ENCODE peak calls at places on chromosome 2, in seven cellular contexts. One of them, this sample, is unnamed.

GRCh38 chr2:24404582-24404981 is 44.2 kb upstream of the ITSN2 start:
- DNase-seq in Right ventricle myocardium superior: no peak
- DNase-seq in psoas muscle: peak
- DNase-seq in left ventricle myocardium superior: no peak
- DNase-seq in HFF-Myc: no peak
- DNase-seq in Calu3: peak
- DNase-seq in AG08396: peak
- DNase-seq in this sample: no peak

GRCh38 chr2:203787954-203788353 is 79.6 kb upstream of the CTLA4 start:
- DNase-seq in AG08396: no peak
- DNase-seq in Right ventricle myocardium superior: no peak
- DNase-seq in Calu3: no peak
- DNase-seq in left ventricle myocardium superior: no peak
- DNase-seq in psoas muscle: no peak
- DNase-seq in HFF-Myc: no peak
- DNase-seq in this sample: no peak

GRCh38 chr2:161238264-161238558 is 70.0 kb upstream of the PSMD14 start:
- DNase-seq in AG08396: no peak
- DNase-seq in left ventricle myocardium superior: no peak
- DNase-seq in Calu3: no peak
- DNase-seq in HFF-Myc: no peak
- DNase-seq in Right ventricle myocardium superior: no peak
- DNase-seq in psoas muscle: no peak
- DNase-seq in this sample: no peak

GRCh38 chr2:96604104-96604503 is 34.0 kb downstream of the KANSL3 start:
- DNase-seq in AG08396: no peak
- DNase-seq in HFF-Myc: no peak
- DNase-seq in psoas muscle: no peak
- DNase-seq in Calu3: peak
- DNase-seq in Right ventricle myocardium superior: no peak
- DNase-seq in left ventricle myocardium superior: no peak
- DNase-seq in this sample: no peak

GRCh38 chr2:218259099-218259921 is 1.5 kb upstream of the GPBAR1 start:
- DNase-seq in HFF-Myc: no peak
- DNase-seq in AG08396: peak
- DNase-seq in Right ventricle myocardium superior: peak
- DNase-seq in left ventricle myocardium superior: peak
- DNase-seq in psoas muscle: peak
- DNase-seq in Calu3: no peak
- DNase-seq in this sample: peak

GRCh38 chr2:939936-940620 is 10.6 kb upstream of the SNTG2 start:
- DNase-seq in psoas muscle: no peak
- DNase-seq in HFF-Myc: no peak
- DNase-seq in AG08396: no peak
- DNase-seq in left ventricle myocardium superior: no peak
- DNase-seq in Calu3: no peak
- DNase-seq in Right ventricle myocardium superior: no peak
- DNase-seq in this sample: no peak

GRCh38 chr2:216109962-216110614 is 940 bp downstream of the XRCC5 start:
- DNase-seq in left ventricle myocardium superior: no peak
- DNase-seq in Calu3: no peak
- DNase-seq in psoas muscle: no peak
- DNase-seq in HFF-Myc: no peak
- DNase-seq in Right ventricle myocardium superior: no peak
- DNase-seq in AG08396: peak
- DNase-seq in this sample: no peak

GRCh38 chr2:109715302-109715937 is 78.7 kb upstream of the RGPD5 start:
- DNase-seq in Calu3: peak
- DNase-seq in left ventricle myocardium superior: no peak
- DNase-seq in Right ventricle myocardium superior: peak
- DNase-seq in HFF-Myc: no peak
- DNase-seq in psoas muscle: no peak
- DNase-seq in AG08396: no peak
- DNase-seq in this sample: no peak

GRCh38 chr2:66270247-66270646 is 164.7 kb upstream of the MEIS1 start:
- DNase-seq in AG08396: no peak
- DNase-seq in HFF-Myc: no peak
- DNase-seq in psoas muscle: no peak
- DNase-seq in Calu3: no peak
- DNase-seq in left ventricle myocardium superior: no peak
- DNase-seq in Right ventricle myocardium superior: no peak
- DNase-seq in this sample: no peak

GRCh38 chr2:141557329-141558098 is 573.3 kb downstream of the LRP1B start:
- DNase-seq in Calu3: peak
- DNase-seq in left ventricle myocardium superior: no peak
- DNase-seq in HFF-Myc: peak
- DNase-seq in Right ventricle myocardium superior: no peak
- DNase-seq in AG08396: no peak
- DNase-seq in psoas muscle: no peak
- DNase-seq in this sample: no peak

GRCh38 chr2:177711472-177712276 is 319.1 kb downstream of the AGPS start:
- DNase-seq in Calu3: no peak
- DNase-seq in Right ventricle myocardium superior: no peak
- DNase-seq in psoas muscle: no peak
- DNase-seq in AG08396: no peak
- DNase-seq in left ventricle myocardium superior: no peak
- DNase-seq in HFF-Myc: no peak
- DNase-seq in this sample: no peak

GRCh38 chr2:65326276-65326675 is 98.6 kb downstream of the ACTR2 start:
- DNase-seq in left ventricle myocardium superior: no peak
- DNase-seq in Calu3: no peak
- DNase-seq in psoas muscle: no peak
- DNase-seq in AG08396: no peak
- DNase-seq in HFF-Myc: no peak
- DNase-seq in Right ventricle myocardium superior: no peak
- DNase-seq in this sample: no peak

GRCh38 chr2:186543561-186544131 is 46.2 kb upstream of the ITGAV start:
- DNase-seq in psoas muscle: no peak
- DNase-seq in left ventricle myocardium superior: no peak
- DNase-seq in Right ventricle myocardium superior: no peak
- DNase-seq in Calu3: no peak
- DNase-seq in HFF-Myc: peak
- DNase-seq in AG08396: no peak
- DNase-seq in this sample: no peak

GRCh38 chr2:98378901-98379300 is 32.6 kb downstream of the CNGA3 start:
- DNase-seq in Right ventricle myocardium superior: no peak
- DNase-seq in HFF-Myc: no peak
- DNase-seq in AG08396: peak
- DNase-seq in left ventricle myocardium superior: no peak
- DNase-seq in Calu3: no peak
- DNase-seq in psoas muscle: no peak
- DNase-seq in this sample: peak

GRCh38 chr2:3678212-3678611 is 20.2 kb downstream of the ALLC start:
- DNase-seq in left ventricle myocardium superior: no peak
- DNase-seq in Right ventricle myocardium superior: no peak
- DNase-seq in Calu3: no peak
- DNase-seq in psoas muscle: no peak
- DNase-seq in AG08396: no peak
- DNase-seq in HFF-Myc: no peak
- DNase-seq in this sample: no peak

GRCh38 chr2:152548996-152549395 is 168.3 kb downstream of the PRPF40A start:
- DNase-seq in psoas muscle: no peak
- DNase-seq in Right ventricle myocardium superior: no peak
- DNase-seq in HFF-Myc: no peak
- DNase-seq in left ventricle myocardium superior: no peak
- DNase-seq in AG08396: no peak
- DNase-seq in Calu3: no peak
- DNase-seq in this sample: no peak

GRCh38 chr2:63842149-63843061 is 709 bp downstream of the UGP2 start:
- DNase-seq in psoas muscle: peak
- DNase-seq in Calu3: peak
- DNase-seq in HFF-Myc: no peak
- DNase-seq in left ventricle myocardium superior: peak
- DNase-seq in AG08396: peak
- DNase-seq in Right ventricle myocardium superior: no peak
- DNase-seq in this sample: no peak

GRCh38 chr2:54559593-54560145 is 103.5 kb downstream of the SPTBN1 start:
- DNase-seq in Calu3: no peak
- DNase-seq in psoas muscle: no peak
- DNase-seq in Right ventricle myocardium superior: no peak
- DNase-seq in left ventricle myocardium superior: no peak
- DNase-seq in HFF-Myc: no peak
- DNase-seq in AG08396: peak
- DNase-seq in this sample: no peak

GRCh38 chr2:120735750-120736170 is at the start of gene GLI2:
- DNase-seq in AG08396: peak
- DNase-seq in Calu3: peak
- DNase-seq in psoas muscle: peak
- DNase-seq in HFF-Myc: no peak
- DNase-seq in left ventricle myocardium superior: peak
- DNase-seq in Right ventricle myocardium superior: peak
- DNase-seq in this sample: peak

GRCh38 chr2:45177870-45178269 is 168.6 kb upstream of the SIX2 start:
- DNase-seq in Calu3: peak
- DNase-seq in AG08396: peak
- DNase-seq in Right ventricle myocardium superior: no peak
- DNase-seq in psoas muscle: no peak
- DNase-seq in left ventricle myocardium superior: no peak
- DNase-seq in HFF-Myc: peak
- DNase-seq in this sample: no peak

GRCh38 chr2:212843409-212844199 is 305.0 kb upstream of the ERBB4 start:
- DNase-seq in HFF-Myc: no peak
- DNase-seq in Calu3: no peak
- DNase-seq in AG08396: peak
- DNase-seq in psoas muscle: no peak
- DNase-seq in left ventricle myocardium superior: no peak
- DNase-seq in Right ventricle myocardium superior: no peak
- DNase-seq in this sample: no peak

This sample was measured in heart left ventricle.